ENCODE peak calls at places on chromosome 15, in five cellular contexts. W, R, H, V and J are unnamed samples.

GRCh38 chr15:93932164-93932776 is 299.1 kb upstream of the MCTP2 start:
- DNase-seq in H (no peak), W (no peak), V (no peak), R (no peak), J (no peak)

GRCh38 chr15:75129788-75130187 is 71.9 kb upstream of the C15orf39 start:
- DNase-seq in H (no peak), R (no peak), W (no peak), V (no peak), J (no peak)

GRCh38 chr15:34754674-34755418 is at the start of gene GJD2:
- DNase-seq in V (no peak), R (no peak), W (peak), H (no peak), J (peak)

GRCh38 chr15:63675263-63675662 is 78.1 kb downstream of the FBXL22 start:
- DNase-seq in H (no peak), V (no peak), R (no peak), W (no peak), J (no peak)

GRCh38 chr15:58541410-58542087 is 109.8 kb downstream of the LIPC start:
- DNase-seq in V (no peak), R (no peak), H (no peak), W (no peak), J (no peak)

GRCh38 chr15:45448516-45448915 is 70.2 kb upstream of the GATM start:
- DNase-seq in R (no peak), H (no peak), V (no peak), W (no peak), J (peak)

GRCh38 chr15:56917652-56918045 is 795 bp upstream of the TCF12 start:
- DNase-seq in V (peak), W (peak), H (no peak), R (no peak), J (no peak)

GRCh38 chr15:87572381-87572780 is 684.2 kb downstream of the NTRK3 start:
- DNase-seq in R (no peak), V (no peak), H (no peak), W (no peak), J (peak)

GRCh38 chr15:56913241-56913640 is 5.2 kb upstream of the TCF12 start:
- DNase-seq in R (no peak), H (no peak), V (no peak), W (no peak), J (no peak)

GRCh38 chr15:48440084-48440483 is 108.9 kb downstream of the DUT start:
- DNase-seq in H (no peak), W (no peak), R (no peak), V (no peak), J (peak)

GRCh38 chr15:101013769-101014223 is 94.6 kb downstream of the LRRK1 start:
- DNase-seq in W (no peak), V (no peak), R (no peak), H (no peak), J (no peak)

GRCh38 chr15:101016581-101016980 is 97.4 kb downstream of the LRRK1 start:
- DNase-seq in H (no peak), W (no peak), R (no peak), V (no peak), J (no peak)

GRCh38 chr15:101014276-101014675 is 95.1 kb downstream of the LRRK1 start:
- DNase-seq in R (no peak), H (no peak), V (no peak), W (no peak), J (no peak)

GRCh38 chr15:101017041-101017754 is 98.0 kb downstream of the LRRK1 start:
- DNase-seq in H (no peak), R (no peak), V (no peak), W (peak), J (peak)

GRCh38 chr15:101014921-101015841 is 96.0 kb downstream of the LRRK1 start:
- DNase-seq in W (peak), H (peak), V (peak), R (peak), J (peak)
- TF ChIP-seq JUNB in W (no peak), H (no peak), V (no peak), R (no peak), J (no peak)

DNA sequence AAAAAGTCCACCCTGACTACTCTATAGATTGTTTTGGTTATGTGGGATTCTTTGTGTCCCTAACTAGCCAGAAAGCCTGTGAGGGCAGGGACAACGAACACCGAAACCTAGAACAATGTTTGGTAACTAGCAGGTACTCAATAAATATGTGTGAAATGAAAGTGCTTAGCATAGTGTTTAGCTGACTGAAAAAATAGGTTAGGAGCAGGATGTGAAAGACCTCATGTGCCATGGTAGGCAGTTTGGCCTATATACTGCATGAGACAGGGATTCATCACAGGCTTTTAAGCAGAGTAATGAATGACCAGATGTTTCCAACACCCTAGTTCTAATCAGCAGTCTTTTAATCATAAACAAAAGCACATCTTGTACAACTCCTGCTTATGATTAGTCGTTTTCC is 64.2 kb downstream of the MYO5A start:
- DNase-seq in W (no peak), H (no peak), V (no peak), R (peak), J (no peak)
- TF ChIP-seq JUNB in W (no peak), H (no peak), V (no peak), R (peak), J (no peak)

GRCh38 chr15:31300208-31300661 is 26.4 kb upstream of the KLF13 start:
- DNase-seq in V (no peak), H (no peak), W (no peak), R (no peak), J (no peak)
- TF ChIP-seq JUNB in V (no peak), H (no peak), W (no peak), R (no peak), J (no peak)

GRCh38 chr15:90362936-90363212 is 10.8 kb downstream of the ZNF774 start:
- DNase-seq in W (peak), V (no peak), H (no peak), R (no peak), J (no peak)

GRCh38 chr15:90360746-90361145 is 8.7 kb downstream of the ZNF774 start:
- DNase-seq in R (no peak), H (no peak), V (no peak), W (no peak), J (no peak)

GRCh38 chr15:90354986-90355385 is 2.9 kb downstream of the ZNF774 start:
- DNase-seq in H (no peak), W (no peak), V (no peak), R (no peak), J (no peak)

GRCh38 chr15:90364251-90364650 is 12.2 kb downstream of the ZNF774 start:
- DNase-seq in R (no peak), W (no peak), V (no peak), H (no peak), J (no peak)

DNA sequence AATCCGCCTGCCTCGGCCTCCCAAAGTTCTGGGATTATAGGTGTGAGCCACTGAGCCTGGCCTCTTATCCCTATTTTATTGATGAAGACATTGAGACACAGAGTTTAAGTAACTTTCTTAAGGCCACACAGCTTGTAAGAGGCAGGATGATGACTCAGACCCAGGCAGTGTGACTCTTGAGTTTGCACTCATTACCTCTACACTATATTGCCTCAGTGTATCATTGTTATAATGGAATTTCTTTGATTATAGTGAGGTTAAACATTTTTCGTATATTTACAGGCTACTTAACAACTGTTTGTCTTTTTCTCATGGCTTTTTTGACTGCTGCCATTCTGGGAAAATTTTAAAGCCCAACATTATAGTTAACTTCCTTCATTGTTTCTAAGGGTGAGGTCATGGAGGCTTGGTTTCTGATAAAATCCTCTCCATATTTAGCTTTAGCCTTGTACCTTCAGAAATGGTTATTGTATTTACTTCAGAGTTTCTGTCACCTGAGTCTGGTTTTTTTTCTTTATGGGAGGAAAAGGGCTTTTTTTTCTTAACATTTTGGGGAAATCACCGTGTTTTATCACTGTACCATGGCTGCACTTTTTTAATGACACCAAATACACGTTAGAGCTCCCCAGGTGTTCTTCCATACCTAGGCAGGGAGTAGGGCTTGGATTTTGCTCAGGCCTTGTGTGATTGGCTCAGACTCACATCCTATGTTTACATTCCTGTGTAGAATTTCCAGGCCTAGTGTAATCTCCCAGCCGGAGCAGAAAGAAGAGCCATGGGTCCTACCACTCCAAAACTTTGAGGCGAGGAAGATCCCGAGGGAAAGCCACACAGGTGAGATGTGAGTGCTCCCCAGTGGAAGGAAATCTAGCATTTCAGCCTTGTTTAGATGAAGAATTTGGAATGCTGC is 6.3 kb downstream of the ZNF774 start:
- DNase-seq in R (no peak), H (no peak), W (peak), V (no peak), J (no peak)
- TF ChIP-seq JUNB in R (no peak), H (no peak), W (no peak), V (no peak), J (no peak)

GRCh38 chr15:76309561-76310330 is 1.5 kb downstream of the ETFA start:
- DNase-seq in V (no peak), W (no peak), H (no peak), R (no peak), J (no peak)

GRCh38 chr15:76312540-76313174 is 1.4 kb upstream of the ETFA start:
- DNase-seq in R (no peak), V (peak), W (peak), H (peak), J (no peak)

GRCh38 chr15:76313731-76314130 is 2.5 kb upstream of the ETFA start:
- DNase-seq in V (no peak), H (no peak), R (no peak), W (peak), J (no peak)

GRCh38 chr15:76311071-76311956 is at the start of gene ETFA:
- DNase-seq in R (peak), V (peak), W (peak), H (peak), J (peak)

GRCh38 chr15:76310470-76311070 is 699 bp downstream of the ETFA start:
- DNase-seq in W (peak), R (no peak), H (no peak), V (peak), J (no peak)
- TF ChIP-seq JUNB in W (no peak), R (no peak), H (no peak), V (no peak), J (no peak)

GRCh38 chr15:78084359-78084750 is 6.8 kb upstream of the TBC1D2B start:
- DNase-seq in H (no peak), R (no peak), V (no peak), W (no peak), J (no peak)
- TF ChIP-seq JUNB in H (no peak), R (no peak), V (no peak), W (no peak), J (no peak)

GRCh38 chr15:89472785-89473256 is 23.6 kb downstream of the RHCG start:
- DNase-seq in R (no peak), H (peak), V (peak), W (peak), J (peak)
- TF ChIP-seq JUNB in R (no peak), H (no peak), V (no peak), W (no peak), J (no peak)